ENCODE peak calls at places on chromosomes 11 and 22, in six cellular contexts. One of them, this sample, is unnamed.

GRCh38 chr11:122743949-122744876 is 88.7 kb downstream of the UBASH3B start:
- DNase-seq in GOT3: no peak
- DNase-seq in GM10248: peak
- DNase-seq in substantia nigra: no peak
- DNase-seq in EL: no peak
- DNase-seq in chondrocyte: no peak
- DNase-seq in this sample: no peak

GRCh38 chr11:70407121-70407520 is 8.8 kb downstream of the CTTN start:
- DNase-seq in GOT3: no peak
- DNase-seq in GM10248: no peak
- DNase-seq in substantia nigra: no peak
- DNase-seq in EL: no peak
- DNase-seq in chondrocyte: no peak
- DNase-seq in this sample: no peak

GRCh38 chr11:104118105-104118762 is 45.7 kb downstream of the PDGFD start:
- DNase-seq in GOT3: no peak
- DNase-seq in GM10248: no peak
- DNase-seq in substantia nigra: no peak
- DNase-seq in EL: no peak
- DNase-seq in chondrocyte: no peak
- DNase-seq in this sample: no peak

GRCh38 chr11:46679252-46680163 is 20.9 kb downstream of the ARHGAP1 start:
- DNase-seq in GOT3: no peak
- DNase-seq in GM10248: no peak
- DNase-seq in substantia nigra: no peak
- DNase-seq in EL: no peak
- DNase-seq in chondrocyte: peak
- DNase-seq in this sample: no peak

GRCh38 chr11:2265854-2266585 is 4.4 kb downstream of the ASCL2 start:
- DNase-seq in GOT3: no peak
- DNase-seq in GM10248: no peak
- DNase-seq in substantia nigra: no peak
- DNase-seq in EL: no peak
- DNase-seq in chondrocyte: no peak
- DNase-seq in this sample: no peak

GRCh38 chr11:6040874-6041273 is 10.3 kb upstream of the OR56A1 start:
- DNase-seq in GOT3: no peak
- DNase-seq in GM10248: no peak
- DNase-seq in substantia nigra: no peak
- DNase-seq in EL: no peak
- DNase-seq in chondrocyte: no peak
- DNase-seq in this sample: no peak

GRCh38 chr11:73425118-73425517 is 48.9 kb downstream of the RELT start:
- DNase-seq in GOT3: no peak
- DNase-seq in GM10248: no peak
- DNase-seq in substantia nigra: no peak
- DNase-seq in EL: no peak
- DNase-seq in chondrocyte: no peak
- DNase-seq in this sample: no peak

GRCh38 chr11:65539401-65540289 is 14.8 kb downstream of the SCYL1 start:
- DNase-seq in GOT3: no peak
- DNase-seq in GM10248: peak
- DNase-seq in substantia nigra: no peak
- DNase-seq in EL: no peak
- DNase-seq in chondrocyte: no peak
- DNase-seq in this sample: no peak

GRCh38 chr11:90737328-90738050 is 514.6 kb upstream of the CHORDC1 start:
- DNase-seq in GOT3: no peak
- DNase-seq in GM10248: no peak
- DNase-seq in substantia nigra: no peak
- DNase-seq in EL: no peak
- DNase-seq in chondrocyte: no peak
- DNase-seq in this sample: no peak

GRCh38 chr11:44708063-44708462 is 18.7 kb upstream of the TSPAN18 start:
- DNase-seq in GOT3: no peak
- DNase-seq in GM10248: no peak
- DNase-seq in substantia nigra: no peak
- DNase-seq in EL: no peak
- DNase-seq in chondrocyte: no peak
- DNase-seq in this sample: no peak

GRCh38 chr11:59785818-59786217 is 24.8 kb downstream of the MRPL16 start:
- DNase-seq in GOT3: no peak
- DNase-seq in GM10248: no peak
- DNase-seq in substantia nigra: no peak
- DNase-seq in EL: no peak
- DNase-seq in chondrocyte: no peak
- DNase-seq in this sample: no peak

GRCh38 chr11:65384301-65384889 is 1.9 kb upstream of the SLC25A45 start:
- DNase-seq in GOT3: no peak
- DNase-seq in GM10248: no peak
- DNase-seq in substantia nigra: no peak
- DNase-seq in EL: peak
- DNase-seq in chondrocyte: no peak
- DNase-seq in this sample: no peak

GRCh38 chr11:5336331-5336730 is 7.0 kb downstream of the OR51B5 start:
- DNase-seq in GOT3: no peak
- DNase-seq in GM10248: no peak
- DNase-seq in substantia nigra: no peak
- DNase-seq in EL: peak
- DNase-seq in chondrocyte: no peak
- DNase-seq in this sample: no peak

GRCh38 chr22:31952459-31952858 is 8.1 kb downstream of the YWHAH start:
- DNase-seq in GOT3: no peak
- DNase-seq in GM10248: no peak
- DNase-seq in substantia nigra: no peak
- DNase-seq in EL: peak
- DNase-seq in chondrocyte: no peak
- DNase-seq in this sample: no peak

GRCh38 chr11:61860054-61860903 is 31.1 kb downstream of the FADS3 start:
- DNase-seq in GOT3: no peak
- DNase-seq in GM10248: no peak
- DNase-seq in substantia nigra: no peak
- DNase-seq in EL: peak
- DNase-seq in chondrocyte: no peak
- DNase-seq in this sample: no peak

GRCh38 chr22:35611891-35612576 is 5.1 kb downstream of the MB start:
- DNase-seq in GOT3: no peak
- DNase-seq in GM10248: no peak
- DNase-seq in substantia nigra: no peak
- DNase-seq in EL: no peak
- DNase-seq in chondrocyte: no peak
- DNase-seq in this sample: no peak

GRCh38 chr11:36328956-36329673 is 33.0 kb downstream of the PRR5L start:
- DNase-seq in GOT3: no peak
- DNase-seq in GM10248: no peak
- DNase-seq in substantia nigra: no peak
- DNase-seq in EL: peak
- DNase-seq in chondrocyte: no peak
- DNase-seq in this sample: no peak

GRCh38 chr22:37060801-37061610 is 9.5 kb downstream of the KCTD17 start:
- DNase-seq in GOT3: no peak
- DNase-seq in GM10248: peak
- DNase-seq in substantia nigra: no peak
- DNase-seq in EL: no peak
- DNase-seq in chondrocyte: no peak
- DNase-seq in this sample: peak

GRCh38 chr22:35349704-35350538 is 31.0 kb upstream of the HMOX1 start:
- DNase-seq in GOT3: no peak
- DNase-seq in GM10248: no peak
- DNase-seq in substantia nigra: no peak
- DNase-seq in EL: no peak
- DNase-seq in chondrocyte: no peak
- DNase-seq in this sample: peak

GRCh38 chr11:82823635-82824614 is 76.3 kb downstream of the PRCP start:
- DNase-seq in GOT3: no peak
- DNase-seq in GM10248: no peak
- DNase-seq in substantia nigra: no peak
- DNase-seq in EL: no peak
- DNase-seq in chondrocyte: no peak
- DNase-seq in this sample: no peak

GRCh38 chr11:67389477-67389876 is 2.3 kb upstream of the RAD9A start:
- DNase-seq in GOT3: no peak
- DNase-seq in GM10248: no peak
- DNase-seq in substantia nigra: no peak
- DNase-seq in EL: peak
- DNase-seq in chondrocyte: no peak
- DNase-seq in this sample: no peak

GRCh38 chr11:134399293-134399654 is 12.8 kb downstream of the B3GAT1 start:
- DNase-seq in GOT3: no peak
- DNase-seq in GM10248: no peak
- DNase-seq in substantia nigra: no peak
- DNase-seq in EL: no peak
- DNase-seq in chondrocyte: peak
- DNase-seq in this sample: no peak

GRCh38 chr11:3074912-3075589 is 17.8 kb upstream of the CARS1 start:
- DNase-seq in GOT3: no peak
- DNase-seq in GM10248: no peak
- DNase-seq in substantia nigra: no peak
- DNase-seq in EL: no peak
- DNase-seq in chondrocyte: peak
- DNase-seq in this sample: no peak

GRCh38 chr11:2684581-2684980 is 15.2 kb downstream of the KCNQ1OT1 start:
- DNase-seq in GOT3: no peak
- DNase-seq in GM10248: no peak
- DNase-seq in substantia nigra: no peak
- DNase-seq in EL: no peak
- DNase-seq in chondrocyte: peak
- DNase-seq in this sample: no peak

GRCh38 chr22:24510694-24511625 is 15.8 kb downstream of the UPB1 start:
- DNase-seq in GOT3: no peak
- DNase-seq in GM10248: no peak
- DNase-seq in substantia nigra: no peak
- DNase-seq in EL: no peak
- DNase-seq in chondrocyte: peak
- DNase-seq in this sample: no peak